ENCODE peak calls at places on chromosomes 1 and 21, in seven cellular contexts. B, G, L, N, I, X and H are unnamed samples.

GRCh38 chr21:18245493-18245967 is 897 bp downstream of the CHODL start:
- DNase-seq in I (no peak), G (no peak), N (no peak), B (no peak), L (peak), X (no peak), H (peak)

GRCh38 chr1:84774674-84775548 is 84.7 kb upstream of the SSX2IP start:
- DNase-seq in G (no peak), L (no peak), B (no peak), I (no peak), N (no peak), X (peak), H (no peak)

GRCh38 chr1:222979561-222979960 is 163.5 kb downstream of the TLR5 start:
- DNase-seq in I (no peak), X (no peak), N (no peak), L (peak), B (no peak), G (no peak), H (no peak)

GRCh38 chr1:50329332-50329932 is 93.8 kb downstream of the DMRTA2 start:
- DNase-seq in N (no peak), L (no peak), B (no peak), I (no peak), G (no peak), X (peak), H (no peak)

GRCh38 chr1:236451796-236452373 is 57.8 kb downstream of the EDARADD start:
- DNase-seq in X (peak), L (no peak), N (no peak), B (no peak), G (no peak), I (no peak), H (peak)

GRCh38 chr1:112515311-112516009 is 6.7 kb downstream of the WNT2B start:
- DNase-seq in N (no peak), X (peak), L (peak), B (no peak), G (peak), I (no peak), H (no peak)

GRCh38 chr1:26831546-26832248 is 5.2 kb downstream of the ZDHHC18 start:
- DNase-seq in N (no peak), I (no peak), L (no peak), B (no peak), G (peak), X (no peak), H (no peak)

GRCh38 chr1:222749927-222750326 is 12.9 kb downstream of the FAM177B start:
- DNase-seq in X (peak), I (no peak), L (no peak), N (no peak), B (no peak), G (no peak), H (no peak)

GRCh38 chr1:97632075-97632474 is 288.8 kb downstream of the DPYD start:
- DNase-seq in B (no peak), I (no peak), L (no peak), X (no peak), N (no peak), G (peak), H (no peak)

GRCh38 chr1:4700801-4701200 is 46.4 kb downstream of the AJAP1 start:
- DNase-seq in B (no peak), G (no peak), L (no peak), X (no peak), I (no peak), N (no peak), H (no peak)

GRCh38 chr21:24076179-24076578 is 1531.1 kb downstream of the MRPL39 start:
- DNase-seq in N (no peak), B (no peak), G (peak), L (no peak), X (no peak), I (no peak), H (no peak)

GRCh38 chr1:52905376-52905698 is 16.2 kb downstream of the ECHDC2 start:
- DNase-seq in X (no peak), B (no peak), L (no peak), N (peak), I (no peak), G (no peak), H (no peak)

GRCh38 chr21:33035147-33035546 is 9.4 kb downstream of the OLIG2 start:
- DNase-seq in N (no peak), I (no peak), G (no peak), X (no peak), B (no peak), L (no peak), H (no peak)

GRCh38 chr1:169931795-169932195 is 38.1 kb upstream of the SCYL3 start:
- DNase-seq in X (no peak), L (no peak), N (no peak), G (peak), B (no peak), I (no peak), H (no peak)

GRCh38 chr1:163036661-163037060 is 32.5 kb upstream of the RGS4 start:
- DNase-seq in G (no peak), L (no peak), X (no peak), N (no peak), I (no peak), B (no peak), H (no peak)

GRCh38 chr21:37073417-37074194 is 552 bp downstream of the TTC3 start:
- DNase-seq in I (peak), L (peak), B (peak), N (no peak), X (no peak), G (peak), H (peak)

GRCh38 chr1:106768501-106768900 is 288.0 kb upstream of the PRMT6 start:
- DNase-seq in B (no peak), X (no peak), I (no peak), N (no peak), L (no peak), G (peak), H (no peak)

GRCh38 chr1:44305962-44306422 is 49.1 kb downstream of the ERI3 start:
- DNase-seq in L (no peak), I (no peak), B (no peak), X (no peak), G (no peak), N (no peak), H (no peak)

GRCh38 chr1:20165522-20165951 is 20.4 kb upstream of the UBXN10 start:
- DNase-seq in N (no peak), G (peak), L (no peak), X (peak), I (no peak), B (no peak), H (peak)

GRCh38 chr1:204647114-204647804 is 38.3 kb downstream of the LRRN2 start:
- DNase-seq in B (no peak), X (peak), G (peak), N (no peak), I (no peak), L (peak), H (peak)

GRCh38 chr21:46371204-46372013 is 47.5 kb downstream of the PCNT start:
- DNase-seq in I (no peak), L (no peak), B (no peak), G (no peak), X (no peak), N (no peak), H (no peak)

GRCh38 chr21:45873418-45873817 is 108.2 kb upstream of the COL6A1 start:
- DNase-seq in X (no peak), N (no peak), B (no peak), L (no peak), I (no peak), G (no peak), H (no peak)

GRCh38 chr1:221630236-221630635 is 111.7 kb downstream of the DUSP10 start:
- DNase-seq in I (no peak), L (no peak), N (no peak), G (no peak), B (no peak), X (no peak), H (no peak)

GRCh38 chr1:42744030-42744413 is 4.0 kb upstream of the CLDN19 start:
- DNase-seq in L (no peak), B (no peak), X (no peak), N (no peak), G (no peak), I (no peak), H (no peak)

GRCh38 chr1:74162333-74162732 is 35.6 kb downstream of the LRRIQ3 start:
- DNase-seq in I (no peak), B (no peak), N (no peak), G (no peak), X (no peak), L (no peak), H (no peak)

GRCh38 chr1:154703207-154703606 is 95.2 kb upstream of the ADAR start:
- DNase-seq in L (peak), N (no peak), I (no peak), X (peak), B (no peak), G (no peak), H (no peak)

GRCh38 chr1:43722825-43723224 is 15.5 kb downstream of the ST3GAL3 start:
- DNase-seq in B (no peak), X (peak), N (no peak), I (no peak), L (no peak), G (no peak), H (no peak)

GRCh38 chr1:156838972-156839371 is 19.9 kb downstream of the INSRR start:
- DNase-seq in N (no peak), L (peak), B (no peak), X (peak), I (no peak), G (peak), H (peak)

GRCh38 chr1:191134796-191135195 is 657.1 kb upstream of the BRINP3 start:
- DNase-seq in N (no peak), I (no peak), B (no peak), X (no peak), L (no peak), G (no peak), H (no peak)

GRCh38 chr1:26887125-26887524 is 3.0 kb downstream of the GPN2 start:
- DNase-seq in I (no peak), G (peak), L (no peak), X (peak), B (no peak), N (no peak), H (no peak)

GRCh38 chr1:152043870-152044269 is 7.1 kb upstream of the S100A11 start:
- DNase-seq in B (no peak), L (no peak), G (no peak), I (no peak), N (no peak), X (peak), H (no peak)

GRCh38 chr1:147545133-147545532 is 3.8 kb downstream of the BCL9 start:
- DNase-seq in B (peak), I (peak), N (peak), L (no peak), X (peak), G (peak), H (no peak)

GRCh38 chr1:199691540-199691939 is 336.0 kb upstream of the NR5A2 start:
- DNase-seq in N (no peak), L (no peak), X (peak), G (peak), B (no peak), I (no peak), H (no peak)

GRCh38 chr1:98468111-98468717 is 193.3 kb upstream of the SNX7 start:
- DNase-seq in G (peak), N (no peak), B (no peak), X (peak), I (no peak), L (peak), H (peak)

GRCh38 chr1:167148388-167148787 is 54.5 kb downstream of the STYXL2 start:
- DNase-seq in L (no peak), I (no peak), G (no peak), X (peak), N (no peak), B (no peak), H (no peak)

GRCh38 chr1:226649780-226650179 is 89.3 kb downstream of the ITPKB start:
- DNase-seq in L (no peak), B (peak), G (peak), X (peak), N (peak), I (no peak), H (no peak)
- TF ChIP-seq CTCF in L (no peak), B (peak), G (peak), X (no peak), N (no peak), I (no peak), H (peak)

GRCh38 chr1:208475951-208476824 is 232.0 kb upstream of the PLXNA2 start:
- DNase-seq in X (peak), B (no peak), G (peak), I (no peak), N (no peak), L (peak), H (no peak)
- TF ChIP-seq CTCF in X (peak), B (peak), G (peak), I (no peak), N (no peak), L (peak), H (no peak)

DNA sequence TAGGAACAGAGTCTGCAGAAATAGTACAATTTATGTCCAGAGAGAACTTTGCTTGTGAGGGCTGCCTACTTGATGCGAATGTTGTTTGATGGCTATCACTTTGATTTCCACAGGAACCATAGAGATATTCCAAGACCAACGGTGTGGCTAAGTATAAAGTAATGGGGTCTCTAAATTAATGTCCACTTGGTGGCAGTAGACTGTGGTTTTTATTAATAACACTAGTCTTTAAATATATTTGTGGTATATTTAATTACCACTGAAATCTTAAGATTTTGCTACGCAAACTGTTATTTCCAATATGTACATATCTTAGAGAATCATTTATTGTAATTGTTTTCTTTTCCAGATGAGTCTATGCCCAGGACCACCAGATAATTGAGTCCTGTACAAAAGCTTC is 647.9 kb downstream of the PLA2G4A start:
- DNase-seq in I (no peak), G (peak), B (no peak), N (no peak), X (peak), L (no peak), H (no peak)
- TF ChIP-seq CTCF in I (no peak), G (peak), B (no peak), N (no peak), X (peak), L (no peak), H (no peak)

GRCh38 chr1:225545649-225546048 is 107.3 kb downstream of the ENAH start:
- DNase-seq in L (no peak), I (no peak), X (no peak), B (no peak), N (no peak), G (no peak), H (no peak)

GRCh38 chr1:225544283-225544682 is 108.6 kb downstream of the ENAH start:
- DNase-seq in X (no peak), L (no peak), G (no peak), I (no peak), B (no peak), N (no peak), H (no peak)

GRCh38 chr1:225544924-225545323 is 108.0 kb downstream of the ENAH start:
- DNase-seq in N (no peak), I (no peak), G (no peak), X (no peak), L (no peak), B (no peak), H (no peak)

GRCh38 chr1:225541383-225541782 is 111.5 kb downstream of the ENAH start:
- DNase-seq in L (no peak), X (no peak), G (no peak), I (no peak), B (no peak), N (no peak), H (no peak)

DNA sequence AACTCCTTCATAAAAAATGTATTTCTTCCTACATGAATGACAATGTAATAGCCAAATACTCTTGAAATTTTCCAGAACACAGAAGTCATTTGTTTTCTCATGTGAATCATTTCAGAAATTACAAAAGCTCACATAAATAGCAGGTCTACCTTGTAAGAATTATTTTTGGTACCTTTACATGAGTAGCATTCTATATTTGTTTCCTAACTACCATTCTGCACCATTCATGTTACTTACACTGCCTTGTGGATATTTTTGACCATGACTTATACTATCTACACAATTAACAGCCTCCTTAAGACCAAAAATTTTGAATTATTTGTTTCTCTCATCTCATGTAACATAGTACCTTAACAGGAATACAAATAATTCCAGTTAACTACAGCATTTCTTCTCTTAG is 109.6 kb downstream of the ENAH start:
- DNase-seq in N (no peak), G (no peak), L (no peak), X (no peak), I (no peak), B (no peak), H (no peak)
- TF ChIP-seq CTCF in N (no peak), G (no peak), L (no peak), X (no peak), I (no peak), B (no peak), H (no peak)

GRCh38 chr1:3034162-3034561 is 12.9 kb downstream of the ACTRT2 start:
- DNase-seq in X (no peak), B (no peak), N (no peak), G (no peak), L (no peak), I (no peak), H (no peak)

GRCh38 chr1:3034728-3035610 is 13.7 kb downstream of the ACTRT2 start:
- DNase-seq in X (no peak), G (no peak), B (no peak), N (no peak), L (no peak), I (no peak), H (no peak)

GRCh38 chr1:3036646-3037280 is 15.5 kb downstream of the ACTRT2 start:
- DNase-seq in I (no peak), N (no peak), X (no peak), L (no peak), B (no peak), G (no peak), H (no peak)

GRCh38 chr1:3037281-3038040 is 16.2 kb downstream of the ACTRT2 start:
- DNase-seq in X (no peak), I (no peak), N (no peak), G (no peak), L (no peak), B (no peak), H (no peak)

DNA sequence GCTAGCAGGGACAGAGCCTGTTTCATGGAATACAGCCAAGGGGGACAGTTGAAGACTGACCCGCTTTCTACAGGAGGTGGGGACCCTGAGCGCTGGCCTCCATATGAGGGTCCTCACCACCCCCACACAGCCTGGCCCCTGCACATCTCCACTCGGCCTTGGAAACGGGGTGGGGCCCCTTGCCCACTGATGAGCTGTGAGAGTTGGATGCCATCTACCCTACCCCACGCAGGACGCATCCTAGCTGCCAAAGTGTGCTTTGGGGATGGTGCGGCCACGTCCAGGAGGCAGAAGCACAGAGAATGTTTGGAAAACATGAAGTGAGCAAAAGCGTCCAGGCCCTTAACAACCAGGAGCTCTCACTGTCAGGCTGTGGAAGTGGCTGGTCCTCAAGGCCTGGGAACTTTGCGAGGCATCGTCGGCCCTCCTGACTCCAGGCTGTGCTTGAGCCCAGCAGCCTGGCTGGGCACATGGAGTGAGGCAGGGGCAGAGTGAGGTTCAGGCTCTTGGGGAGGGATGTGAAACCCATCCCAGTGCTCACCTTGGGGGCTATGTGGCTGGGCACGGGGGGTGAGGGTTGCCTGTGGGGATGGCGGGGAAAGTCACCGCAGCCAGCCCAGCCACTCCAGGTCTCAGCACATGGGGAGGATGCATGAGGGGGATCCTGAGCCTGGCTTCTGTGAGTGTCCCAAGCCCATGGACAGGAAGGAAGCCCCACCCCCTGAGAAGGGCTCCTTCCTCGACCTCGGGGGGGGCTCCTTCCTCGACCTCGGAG is 14.8 kb downstream of the ACTRT2 start:
- DNase-seq in L (no peak), N (no peak), G (no peak), B (no peak), I (no peak), X (no peak), H (no peak)
- TF ChIP-seq CTCF in L (no peak), N (no peak), G (no peak), B (no peak), I (no peak), X (no peak), H (no peak)

DNA sequence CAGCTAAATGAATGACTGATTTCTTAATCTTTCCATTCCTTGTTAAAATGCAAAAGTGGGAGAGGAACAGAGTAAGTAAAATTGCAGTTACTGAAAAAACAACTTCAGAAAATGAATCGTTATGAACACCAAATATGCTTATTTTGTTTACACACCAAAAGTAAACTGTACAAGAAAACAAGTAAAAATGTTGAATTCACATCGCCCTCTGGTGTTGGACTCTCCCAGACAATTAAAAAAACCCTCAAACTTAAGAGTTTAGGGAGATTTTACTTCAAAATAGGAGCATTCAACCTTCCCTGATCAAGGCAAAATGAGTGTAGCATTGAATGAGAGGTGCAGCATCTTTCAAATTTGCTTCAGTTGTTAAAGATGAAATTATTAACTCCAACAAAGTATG is 19.4 kb upstream of the ESRRG start:
- DNase-seq in B (no peak), I (no peak), L (no peak), N (no peak), X (peak), G (peak), H (no peak)
- TF ChIP-seq CTCF in B (no peak), I (no peak), L (peak), N (no peak), X (peak), G (peak), H (no peak)